ENCODE peak calls at places on chromosomes 16 and 17, in six cellular contexts. V, S, T, U, P and O are unnamed samples. For H3K27me3, the result is how much of the 10 kb centered on the place peaks cover.

GRCh38 chr17:10059684-10060211 is 138.7 kb downstream of the GAS7 start:
- DNase-seq in V (peak), S (no peak), T (peak), U (no peak), P (no peak), O (no peak)

GRCh38 chr17:77493901-77494663 is 353.3 kb downstream of the SEC14L1 start:
- DNase-seq in V (no peak), S (no peak), T (no peak), U (no peak), P (no peak), O (no peak)

GRCh38 chr16:85627835-85628556 is 14.9 kb downstream of the GSE1 start:
- DNase-seq in V (no peak), S (no peak), T (no peak), U (no peak), P (no peak), O (no peak)

GRCh38 chr16:1116693-1117077 is 20.6 kb upstream of the C1QTNF8 start:
- DNase-seq in V (no peak), S (no peak), T (no peak), U (no peak), P (no peak), O (no peak)

GRCh38 chr16:11684231-11685025 is 16.2 kb downstream of the SNN start:
- DNase-seq in V (no peak), S (no peak), T (no peak), U (no peak), P (no peak), O (no peak)

GRCh38 chr16:89791278-89791995 is 25.0 kb downstream of the FANCA start:
- DNase-seq in V (no peak), S (no peak), T (no peak), U (no peak), P (no peak), O (no peak)

GRCh38 chr17:8053600-8053999 is 14.7 kb downstream of the ALOX15B start:
- DNase-seq in V (no peak), S (no peak), T (no peak), U (no peak), P (no peak), O (no peak)

GRCh38 chr17:43171761-43172487 is 910 bp downstream of the NBR1 start:
- DNase-seq in V (peak), S (peak), T (peak), U (no peak), P (no peak), O (peak)

GRCh38 chr17:56292628-56293027 is 139.4 kb downstream of the ANKFN1 start:
- DNase-seq in V (no peak), S (no peak), T (no peak), U (no peak), P (no peak), O (peak)

GRCh38 chr17:64741038-64741641 is 79.0 kb upstream of the SMURF2 start:
- DNase-seq in V (peak), S (no peak), T (no peak), U (no peak), P (no peak), O (peak)

GRCh38 chr17:78546476-78546875 is 30.7 kb downstream of the DNAH17 start:
- DNase-seq in V (no peak), S (peak), T (no peak), U (no peak), P (no peak), O (peak)

GRCh38 chr17:43665387-43666101 is 3.8 kb upstream of the MEOX1 start:
- DNase-seq in V (no peak), S (no peak), T (no peak), U (no peak), P (no peak), O (no peak)

GRCh38 chr17:72502111-72502939 is 381.5 kb downstream of the SOX9 start:
- DNase-seq in V (peak), S (no peak), T (peak), U (no peak), P (no peak), O (no peak)

GRCh38 chr16:1028056-1028455 is 44.5 kb upstream of the SSTR5 start:
- DNase-seq in V (no peak), S (no peak), T (no peak), U (no peak), P (no peak), O (no peak)

GRCh38 chr17:66310528-66311148 is 8.2 kb downstream of the PRKCA start:
- DNase-seq in V (no peak), S (no peak), T (peak), U (peak), P (no peak), O (no peak)

GRCh38 chr17:59219992-59220327 is 351 bp upstream of the GDPD1 start:
- DNase-seq in V (no peak), S (no peak), T (no peak), U (no peak), P (no peak), O (no peak)

GRCh38 chr17:2023692-2024571 is 1.2 kb downstream of the RTN4RL1 start:
- DNase-seq in V (peak), S (peak), T (peak), U (peak), P (peak), O (peak)

GRCh38 chr17:13544292-13544691 is 57.4 kb downstream of the HS3ST3A1 start:
- DNase-seq in V (peak), S (peak), T (no peak), U (no peak), P (no peak), O (peak)

GRCh38 chr16:65532218-65532617 is 410.4 kb upstream of the CDH11 start:
- DNase-seq in V (no peak), S (no peak), T (no peak), U (no peak), P (no peak), O (no peak)

DNA sequence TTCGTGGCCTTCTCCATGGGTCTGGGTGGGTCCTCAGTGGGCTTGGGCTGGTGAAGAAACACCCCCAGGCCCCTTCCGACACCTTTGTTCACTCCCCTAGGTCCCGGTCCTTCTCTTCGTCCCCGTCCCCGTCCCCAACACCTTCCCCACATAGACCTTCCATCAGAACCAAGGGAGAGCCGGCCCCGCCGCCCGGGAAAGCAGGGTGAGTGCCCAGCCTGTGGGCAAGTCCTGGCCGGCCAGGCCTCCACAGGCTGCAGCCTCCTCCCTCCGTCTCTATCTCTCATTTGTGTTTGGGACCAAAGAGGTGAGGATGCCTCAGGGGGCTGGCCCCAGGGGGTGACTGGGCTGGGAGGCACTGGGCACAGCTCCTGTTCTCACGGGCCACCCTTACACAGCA is 14.5 kb upstream of the IL17C start:
- DNase-seq in V (no peak), S (no peak), T (no peak), U (no peak), P (no peak), O (no peak)
- H3K27me3 ChIP-seq in V (under half), S (under half), T (under half), U (under half), P (under half), O (under half)

DNA sequence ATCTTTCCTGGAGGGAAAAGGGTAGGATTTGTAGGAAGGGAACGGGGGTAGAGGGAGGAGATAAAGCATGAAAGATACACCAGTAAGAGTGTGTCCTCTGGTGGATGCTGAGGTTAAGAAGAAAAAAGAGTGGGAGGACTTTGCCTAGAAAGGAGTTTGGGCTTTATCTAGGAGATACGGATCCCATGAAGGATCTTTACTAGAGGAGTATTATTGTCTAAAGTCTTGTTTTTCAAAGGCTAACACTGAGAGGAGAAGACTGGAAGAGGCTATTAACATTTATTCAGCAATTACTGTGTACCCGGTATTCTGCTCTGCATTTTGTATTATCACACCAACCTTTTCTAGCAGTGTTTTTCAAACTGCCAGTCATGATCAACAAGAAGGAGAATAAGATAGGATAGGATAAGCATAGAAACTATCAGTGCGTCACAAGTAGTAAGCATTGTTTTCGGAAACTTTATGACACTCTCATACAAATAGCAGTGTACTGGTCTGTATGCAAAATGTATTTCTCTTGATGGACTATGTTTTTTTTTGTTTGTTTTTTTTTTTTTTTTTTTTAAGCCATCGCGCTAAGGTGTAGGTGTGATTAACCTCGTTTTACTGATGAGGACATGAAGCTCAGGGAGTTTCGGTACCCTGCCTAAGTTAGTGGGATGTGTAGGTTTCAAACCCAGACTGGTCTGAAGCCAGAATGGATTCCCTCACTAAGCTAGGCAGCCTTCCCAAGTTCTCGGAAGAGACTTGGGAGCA is 1.4 kb upstream of the SP2 start:
- DNase-seq in V (no peak), S (peak), T (peak), U (no peak), P (no peak), O (no peak)
- H2AFZ ChIP-seq in V (peak), S (peak), T (peak), U (no peak), P (peak), O (peak)

GRCh38 chr16:26752166-26752565 is 314.6 kb upstream of the C16orf82 start:
- DNase-seq in V (no peak), S (no peak), T (no peak), U (no peak), P (no peak), O (no peak)
- H3K27me3 ChIP-seq in V (under half), S (under half), T (half or more), U (under half), P (under half), O (under half)

GRCh38 chr16:70808371-70808770 is 7.4 kb upstream of the VAC14 start:
- DNase-seq in V (no peak), S (peak), T (no peak), U (peak), P (no peak), O (no peak)
- H2AFZ ChIP-seq in V (no peak), S (no peak), T (no peak), U (no peak), P (no peak), O (no peak)

GRCh38 chr17:50602514-50603235 is 32.0 kb upstream of the ABCC3 start:
- DNase-seq in V (no peak), S (no peak), T (no peak), U (no peak), P (no peak), O (no peak)
- H3K27me3 ChIP-seq in V (half or more), S (under half), T (under half), U (under half), P (under half), O (under half)